ENCODE peak calls at places on chromosomes 11 and 22, in four cellular contexts. J is right lobe of liver, M is MM.1S, Z is PC-9. T is an unnamed sample.
A peak's percentile ranks its signal among the peaks of the same experiment; 100 is the strongest.

GRCh38 chr22:16917144-16918003 is 90.6 kb downstream of the GAB4 start:
- DNase-seq in M (peak; percentile 74), J (peak; percentile 57), Z (peak; percentile 37), T (peak; percentile 51)

GRCh38 chr11:88484873-88485621 is 147.5 kb upstream of the CTSC start:
- DNase-seq in M (peak; percentile 45), Z (peak; percentile 63), J (no peak), T (no peak)

GRCh38 chr11:120031156-120031555 is 106.8 kb downstream of the TRIM29 start:
- DNase-seq in J (no peak), M (no peak), Z (no peak), T (no peak)

GRCh38 chr11:124551189-124551588 is 7.7 kb upstream of the OR8B12 start:
- DNase-seq in Z (no peak), M (no peak), J (no peak), T (no peak)

GRCh38 chr11:2689551-2690260 is 10.1 kb downstream of the KCNQ1OT1 start:
- DNase-seq in Z (no peak), J (peak; percentile 20), M (peak; percentile 50), T (no peak)

GRCh38 chr22:20131856-20132685 is 467 bp downstream of the ZDHHC8 start:
- DNase-seq in M (no peak), J (no peak), Z (peak; percentile 21), T (peak; percentile 49)

GRCh38 chr11:18669629-18670162 is 28.9 kb upstream of the TMEM86A start:
- DNase-seq in J (no peak), Z (no peak), M (no peak), T (no peak)

GRCh38 chr11:33895752-33896137 is 3.9 kb upstream of the LMO2 start:
- DNase-seq in M (no peak), J (no peak), Z (no peak), T (no peak)

GRCh38 chr11:125454047-125454446 is 42.0 kb downstream of the FEZ1 start:
- DNase-seq in Z (no peak), M (no peak), J (no peak), T (no peak)

GRCh38 chr11:82775736-82776346 is 42.2 kb upstream of the FAM181B start:
- DNase-seq in M (peak; percentile 80), Z (peak; percentile 50), J (no peak), T (no peak)

GRCh38 chr22:32723632-32724031 is 77.9 kb upstream of the TIMP3 start:
- DNase-seq in Z (peak; percentile 60), M (peak; percentile 89), J (peak; percentile 73), T (peak; percentile 72)

GRCh38 chr22:33811208-33811607 is 109.1 kb downstream of the LARGE1 start:
- DNase-seq in M (no peak), J (no peak), Z (no peak), T (no peak)

GRCh38 chr22:30542811-30543188 is 3.7 kb downstream of the SEC14L6 start:
- DNase-seq in J (no peak), M (no peak), Z (no peak), T (no peak)

GRCh38 chr11:61092908-61093763 is 9.2 kb upstream of the CD5 start:
- DNase-seq in J (no peak), Z (no peak), M (no peak), T (no peak)

GRCh38 chr11:124841765-124842700 is 23.2 kb upstream of the ROBO3 start:
- DNase-seq in J (no peak), Z (no peak), M (no peak), T (no peak)

GRCh38 chr22:39318507-39319283 is 728 bp downstream of the RPL3 start:
- DNase-seq in Z (no peak), M (peak; percentile 51), J (no peak), T (no peak)

GRCh38 chr11:662689-663274 is 25.7 kb downstream of the DRD4 start:
- DNase-seq in M (peak; percentile 51), Z (peak; percentile 44), J (peak; percentile 81), T (peak; percentile 59)

GRCh38 chr11:112599265-112599664 is 338.6 kb upstream of the PLET1 start:
- DNase-seq in Z (no peak), M (no peak), J (no peak), T (no peak)

GRCh38 chr22:17576475-17576874 is 13.2 kb downstream of the SLC25A18 start:
- DNase-seq in M (no peak), Z (peak; percentile 74), J (no peak), T (no peak)

GRCh38 chr22:31048570-31048969 is 32.5 kb upstream of the SMTN start:
- DNase-seq in M (no peak), J (no peak), Z (no peak), T (no peak)

GRCh38 chr11:57798905-57799559 is 37.4 kb downstream of the CTNND1 start:
- DNase-seq in M (no peak), J (peak; percentile 75), Z (peak; percentile 92), T (no peak)

GRCh38 chr11:70099578-70100282 is 21.6 kb downstream of the ANO1 start:
- DNase-seq in J (no peak), Z (no peak), M (no peak), T (no peak)

GRCh38 chr22:49827853-49828598 is at the start of gene BRD1:
- DNase-seq in M (peak; percentile 72), J (peak; percentile 75), Z (no peak), T (peak; percentile 70)

GRCh38 chr11:282171-282570 is 4.0 kb downstream of the NLRP6 start:
- DNase-seq in J (no peak), M (no peak), Z (no peak), T (no peak)

GRCh38 chr22:48720662-48721393 is 1106.8 kb downstream of the BRD1 start:
- DNase-seq in M (no peak), J (peak; percentile 44), Z (no peak), T (no peak)

GRCh38 chr11:94544832-94545640 is 1.3 kb downstream of the FUT4 start:
- DNase-seq in J (peak; percentile 70), M (no peak), Z (no peak), T (peak; percentile 30)

GRCh38 chr11:97964332-97965004 is 1056.3 kb upstream of the CNTN5 start:
- DNase-seq in Z (no peak), M (no peak), J (no peak), T (no peak)

GRCh38 chr22:20741634-20742581 is 32.0 kb upstream of the SERPIND1 start:
- DNase-seq in J (no peak), M (peak; percentile 17), Z (peak; percentile 21), T (no peak)

GRCh38 chr11:97537407-97538150 is 1147.8 kb downstream of the JRKL start:
- DNase-seq in M (no peak), Z (no peak), J (no peak), T (no peak)

GRCh38 chr11:108975641-108976071 is 310.8 kb downstream of the DDX10 start:
- DNase-seq in M (no peak), J (no peak), Z (no peak), T (peak; percentile 47)

GRCh38 chr11:102293873-102294601 is 23.2 kb upstream of the BIRC3 start:
- DNase-seq in Z (no peak), J (no peak), M (peak; percentile 83), T (no peak)

GRCh38 chr22:26656896-26657851 is at the start of gene MIAT:
- DNase-seq in Z (no peak), J (no peak), M (peak; percentile 79), T (no peak)

GRCh38 chr11:117606211-117606610 is 190.8 kb downstream of the DSCAML1 start:
- DNase-seq in Z (no peak), M (peak; percentile 26), J (no peak), T (no peak)

GRCh38 chr11:104549019-104549418 is 349.2 kb downstream of the CASP12 start:
- DNase-seq in J (no peak), M (no peak), Z (no peak), T (no peak)

GRCh38 chr11:104546486-104546885 is 351.8 kb downstream of the CASP12 start:
- DNase-seq in Z (no peak), M (no peak), J (no peak), T (no peak)

DNA sequence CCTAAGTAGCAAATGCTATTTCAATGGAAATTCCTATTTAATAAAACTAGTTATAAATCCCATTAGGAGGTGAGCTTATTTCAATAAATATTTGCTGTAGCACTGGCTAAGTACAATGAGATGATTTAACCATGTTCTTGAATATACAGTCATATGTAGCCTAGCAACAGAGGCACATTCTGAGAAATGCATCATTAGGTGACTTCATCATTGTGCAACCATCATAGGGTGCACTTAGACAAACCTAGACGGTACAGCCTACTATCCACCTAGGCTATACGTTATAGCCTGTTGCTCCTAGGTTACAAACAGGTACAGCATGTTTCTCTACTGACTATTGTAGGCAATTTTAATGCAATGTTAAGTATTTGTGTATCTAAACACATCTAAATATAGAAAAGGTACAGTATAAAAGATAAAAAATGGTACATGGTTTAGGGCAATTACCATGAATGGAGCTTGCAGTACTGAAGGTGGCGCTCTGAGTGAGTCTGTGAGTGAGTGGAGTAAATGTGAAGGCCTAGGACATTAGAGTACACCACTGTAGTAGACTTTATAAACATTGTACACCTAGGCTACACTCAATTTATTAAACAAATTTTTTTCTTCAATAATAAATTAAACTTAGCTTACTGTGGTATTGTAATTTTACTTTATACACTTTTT is 350.1 kb downstream of the CASP12 start:
- DNase-seq in Z (no peak), J (no peak), M (no peak), T (no peak)
- TF ChIP-seq CTCF in Z (no peak), J (no peak), M (no peak), T (no peak)

GRCh38 chr11:66015936-66016792 is 4.4 kb downstream of the CST6 start:
- DNase-seq in M (no peak), Z (no peak), J (no peak), T (no peak)
- H3K4me3 ChIP-seq in M (no peak overlapping the region), Z (no peak overlapping the region), J (no peak overlapping the region), T (no peak overlapping the region)

GRCh38 chr11:64165842-64166635 is at the start of gene MACROD1:
- DNase-seq in Z (peak; percentile 98), J (peak; percentile 96), M (peak; percentile 88), T (peak; percentile 91)

GRCh38 chr11:64165482-64165841 is 451 bp downstream of the MACROD1 start:
- DNase-seq in M (no peak), Z (no peak), J (no peak), T (no peak)

GRCh38 chr11:64161037-64161436 is 4.9 kb downstream of the MACROD1 start:
- DNase-seq in Z (no peak), J (no peak), M (no peak), T (no peak)

GRCh38 chr11:64163951-64164350 is 2.0 kb downstream of the MACROD1 start:
- DNase-seq in Z (no peak), J (no peak), M (no peak), T (no peak)

DNA sequence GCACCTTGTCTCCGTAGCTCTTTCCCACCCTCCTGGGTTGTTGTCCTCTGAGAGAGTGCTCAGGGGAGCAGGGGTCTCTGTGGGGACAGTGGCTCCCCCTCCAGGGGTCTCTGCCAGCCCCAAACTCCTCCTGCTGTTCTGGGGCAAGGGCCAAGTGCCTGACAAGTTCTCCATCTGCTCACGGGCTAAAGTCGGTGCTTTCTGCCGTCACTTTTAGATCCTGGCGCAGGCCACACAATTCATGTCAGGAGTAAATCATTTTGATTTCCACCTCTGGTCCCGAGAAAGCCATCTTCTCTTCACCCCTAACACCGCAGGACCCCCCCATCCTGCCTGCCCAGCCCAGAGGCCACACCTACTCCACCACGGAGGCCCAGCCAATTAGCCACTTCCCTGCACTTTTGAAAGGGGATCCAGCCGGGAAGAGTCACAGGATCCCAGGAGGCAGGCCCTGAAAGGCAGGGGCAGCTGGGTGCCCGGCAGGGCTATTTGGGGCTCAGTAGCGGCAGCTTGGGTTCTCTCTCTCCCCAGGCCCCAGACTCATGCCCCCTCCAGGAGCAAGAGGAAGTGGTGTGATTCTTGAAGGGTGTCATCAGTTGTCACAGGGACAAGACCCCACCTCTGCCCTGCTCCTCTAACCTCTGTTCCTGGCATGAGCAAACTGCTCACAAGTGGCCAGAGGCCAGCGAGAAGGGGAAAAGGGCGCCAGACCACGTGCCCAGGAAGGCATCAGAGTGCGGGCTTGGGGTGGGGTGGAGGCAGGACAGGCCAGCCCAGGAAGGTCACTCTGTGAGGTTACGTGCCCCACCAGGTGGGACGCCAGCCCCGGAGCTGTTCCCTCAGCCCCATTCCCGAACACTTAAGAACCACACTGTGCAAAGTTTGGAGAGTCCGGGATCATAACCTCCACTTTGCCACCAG is 1.3 kb downstream of the MACROD1 start:
- DNase-seq in Z (peak; percentile 28), J (peak; percentile 91), M (no peak), T (peak; percentile 65)
- H3K4me1 ChIP-seq in Z (peaks cover 22% of the 10 kb centered on the region), J (no peaks in the 10 kb centered on the region), M (peaks cover 4% of the 10 kb centered on the region), T (peaks cover 34% of the 10 kb centered on the region)

GRCh38 chr22:46985507-46985882 is 223.0 kb downstream of the TBC1D22A start:
- DNase-seq in Z (no peak), M (no peak), J (no peak), T (no peak)
- TF ChIP-seq CTCF in Z (no peak), M (no peak), J (no peak), T (no peak)

T was measured in left ventricle myocardium inferior.